ENCODE peak calls at places on chromosomes 12 and 14, in seven cellular contexts. I is BE2C; K is SK-MEL-5; A is anterior cingulate cortex; M is cardiac muscle cell; H is CD8-positive, alpha-beta memory T cell; S is activated CD4-positive, alpha-beta T cell treated with anti-CD3 and anti-CD28 coated beads for 48 hours. W is an unnamed sample.

GRCh38 chr12:43306066-43306465 is 245.9 kb downstream of the ADAMTS20 start:
- DNase-seq in I (no peak), K (no peak), A (no peak), M (no peak), H (no peak), S (no peak), W (peak; percentile 75)

GRCh38 chr12:107760207-107760816 is 625 bp downstream of the PRDM4 start:
- DNase-seq in I (peak; percentile 46), K (no peak), A (no peak), M (peak; percentile 48), H (peak; percentile 55), S (peak; percentile 51), W (no peak)

GRCh38 chr14:52043690-52044089 is 25.2 kb downstream of the NID2 start:
- DNase-seq in I (peak; percentile 79), K (peak; percentile 75), A (no peak), M (peak; percentile 55), H (peak; percentile 62), S (peak; percentile 63), W (no peak)

GRCh38 chr14:89255852-89256251 is 161.2 kb downstream of the FOXN3 start:
- DNase-seq in I (no peak), K (no peak), A (no peak), M (no peak), H (no peak), S (no peak), W (no peak)

GRCh38 chr12:108779998-108780688 is 48.8 kb upstream of the CORO1C start:
- DNase-seq in I (no peak), K (no peak), A (no peak), M (no peak), H (no peak), S (no peak), W (peak; percentile 9)

GRCh38 chr12:52243774-52244614 is 11.0 kb downstream of the KRT7 start:
- DNase-seq in I (peak; percentile 77), K (no peak), A (peak; percentile 54), M (no peak), H (peak; percentile 75), S (peak; percentile 81), W (peak; percentile 86)

GRCh38 chr12:94230357-94230905 is 82.1 kb downstream of the PLXNC1 start:
- DNase-seq in I (no peak), K (peak; percentile 98), A (no peak), M (peak; percentile 26), H (no peak), S (no peak), W (no peak)

GRCh38 chr12:104056419-104056972 is 6.5 kb upstream of the GLT8D2 start:
- DNase-seq in I (no peak), K (no peak), A (no peak), M (no peak), H (no peak), S (no peak), W (no peak)

GRCh38 chr12:44930972-44931600 is 55.0 kb upstream of the NELL2 start:
- DNase-seq in I (no peak), K (peak; percentile 80), A (no peak), M (peak; percentile 89), H (no peak), S (no peak), W (peak; percentile 41)

GRCh38 chr12:22234561-22234960 is 99.9 kb downstream of the ST8SIA1 start:
- DNase-seq in I (no peak), K (no peak), A (no peak), M (no peak), H (no peak), S (no peak), W (no peak)

GRCh38 chr12:76848132-76848531 is 30.7 kb downstream of the CSRP2 start:
- DNase-seq in I (no peak), K (no peak), A (no peak), M (no peak), H (no peak), S (no peak), W (no peak)

GRCh38 chr12:121577443-121578180 is 3.2 kb downstream of the KDM2B start:
- DNase-seq in I (no peak), K (no peak), A (no peak), M (peak; percentile 42), H (no peak), S (no peak), W (no peak)

GRCh38 chr14:92529895-92530294 is 16.3 kb downstream of the RIN3 start:
- DNase-seq in I (no peak), K (no peak), A (no peak), M (no peak), H (no peak), S (no peak), W (no peak)

GRCh38 chr14:99401196-99401595 is 79.5 kb downstream of the SETD3 start:
- DNase-seq in I (no peak), K (peak; percentile 11), A (no peak), M (no peak), H (no peak), S (no peak), W (no peak)

GRCh38 chr12:132133952-132134652 is 10.0 kb downstream of the DDX51 start:
- DNase-seq in I (peak; percentile 25), K (no peak), A (no peak), M (no peak), H (no peak), S (no peak), W (no peak)

GRCh38 chr14:24179961-24180726 is 8.3 kb downstream of the REC8 start:
- DNase-seq in I (no peak), K (peak; percentile 20), A (peak; percentile 44), M (no peak), H (no peak), S (no peak), W (peak; percentile 86)

GRCh38 chr12:93530358-93530757 is 42.1 kb upstream of the SOCS2 start:
- DNase-seq in I (no peak), K (no peak), A (no peak), M (no peak), H (no peak), S (no peak), W (no peak)

GRCh38 chr12:94640134-94640928 is 10.0 kb downstream of the TMCC3 start:
- DNase-seq in I (no peak), K (no peak), A (no peak), M (no peak), H (peak; percentile 50), S (peak; percentile 70), W (peak; percentile 40)

GRCh38 chr14:94334837-94335236 is 11.7 kb upstream of the SERPINA6 start:
- DNase-seq in I (no peak), K (no peak), A (no peak), M (no peak), H (no peak), S (no peak), W (no peak)

GRCh38 chr14:102314242-102315011 is 5.1 kb upstream of the ZNF839 start:
- DNase-seq in I (peak; percentile 87), K (peak; percentile 85), A (peak; percentile 75), M (peak; percentile 88), H (peak; percentile 86), S (peak; percentile 87), W (peak; percentile 59)

GRCh38 chr14:84425968-84426367 is 1104.0 kb upstream of the FLRT2 start:
- DNase-seq in I (no peak), K (no peak), A (no peak), M (no peak), H (no peak), S (no peak), W (no peak)

GRCh38 chr14:54133896-54134295 is 177.3 kb upstream of the BMP4 start:
- DNase-seq in I (no peak), K (no peak), A (no peak), M (no peak), H (no peak), S (no peak), W (no peak)

GRCh38 chr12:120132863-120133385 is 16.4 kb upstream of the RAB35 start:
- DNase-seq in I (no peak), K (no peak), A (no peak), M (no peak), H (no peak), S (no peak), W (no peak)

GRCh38 chr14:91261986-91262549 is 17.6 kb upstream of the GPR68 start:
- DNase-seq in I (no peak), K (no peak), A (no peak), M (no peak), H (no peak), S (no peak), W (no peak)

GRCh38 chr14:102252834-102253801 is 51.8 kb downstream of the MOK start:
- DNase-seq in I (no peak), K (no peak), A (no peak), M (peak; percentile 57), H (no peak), S (no peak), W (no peak)

GRCh38 chr14:38209572-38210159 is 2.0 kb downstream of the SSTR1 start:
- DNase-seq in I (no peak), K (no peak), A (no peak), M (no peak), H (no peak), S (no peak), W (no peak)

GRCh38 chr14:96251656-96252155 is 4.3 kb upstream of the BDKRB1 start:
- DNase-seq in I (no peak), K (no peak), A (no peak), M (no peak), H (no peak), S (no peak), W (no peak)

GRCh38 chr12:52213541-52214420 is 19.3 kb upstream of the KRT7 start:
- DNase-seq in I (peak; percentile 90), K (peak; percentile 84), A (peak; percentile 37), M (peak; percentile 88), H (peak; percentile 50), S (peak; percentile 79), W (peak; percentile 58)

GRCh38 chr12:94038605-94039004 is 109.8 kb upstream of the PLXNC1 start:
- DNase-seq in I (no peak), K (no peak), A (no peak), M (no peak), H (no peak), S (no peak), W (no peak)

GRCh38 chr14:68143341-68143807 is 323.8 kb downstream of the RAD51B start:
- DNase-seq in I (no peak), K (no peak), A (peak; percentile 15), M (no peak), H (no peak), S (no peak), W (peak; percentile 81)

GRCh38 chr12:8045952-8046944 is 13.7 kb downstream of the FOXJ2 start:
- DNase-seq in I (peak; percentile 81), K (peak; percentile 75), A (peak; percentile 54), M (peak; percentile 82), H (peak; percentile 84), S (peak; percentile 87), W (peak; percentile 63)

GRCh38 chr12:94390130-94390485 is 69.6 kb downstream of the CEP83 start:
- DNase-seq in I (no peak), K (no peak), A (no peak), M (no peak), H (no peak), S (no peak), W (no peak)

GRCh38 chr14:64394973-64395633 is 7.0 kb downstream of the MTHFD1 start:
- DNase-seq in I (no peak), K (no peak), A (no peak), M (no peak), H (no peak), S (no peak), W (no peak)

GRCh38 chr12:2397356-2398045 is 344.7 kb downstream of the CACNA1C start:
- DNase-seq in I (no peak), K (no peak), A (no peak), M (no peak), H (no peak), S (no peak), W (no peak)

GRCh38 chr12:92702754-92703679 is at the start of gene PLEKHG7:
- DNase-seq in I (no peak), K (no peak), A (no peak), M (no peak), H (no peak), S (peak; percentile 19), W (no peak)

GRCh38 chr12:104465379-104465778 is 8.6 kb downstream of the CHST11 start:
- DNase-seq in I (no peak), K (no peak), A (no peak), M (no peak), H (no peak), S (no peak), W (no peak)

GRCh38 chr12:12542286-12542685 is 20.4 kb downstream of the DUSP16 start:
- DNase-seq in I (no peak), K (no peak), A (no peak), M (no peak), H (no peak), S (no peak), W (no peak)

GRCh38 chr14:103282932-103283331 is 51.1 kb upstream of the EIF5 start:
- DNase-seq in I (no peak), K (no peak), A (no peak), M (no peak), H (no peak), S (no peak), W (no peak)

W was measured in stromal cell of bone marrow.